ENCODE peak calls at places on chromosomes 1 and 21, in seven cellular contexts. One of them, this sample, is unnamed.

GRCh38 chr1:221887091-221887746 is 145.3 kb upstream of the DUSP10 start:
- DNase-seq in IMR-90: peak
- DNase-seq in A549: peak
- DNase-seq in pancreas: peak
- DNase-seq in lung: peak
- DNase-seq in neural progenitor cell: no peak
- DNase-seq in psoas muscle: peak
- DNase-seq in this sample: peak

GRCh38 chr1:12549460-12550349 is 68.3 kb downstream of the DHRS3 start:
- DNase-seq in IMR-90: peak
- DNase-seq in A549: peak
- DNase-seq in pancreas: no peak
- DNase-seq in lung: no peak
- DNase-seq in neural progenitor cell: peak
- DNase-seq in psoas muscle: peak
- DNase-seq in this sample: peak

GRCh38 chr1:65804584-65804983 is 11.9 kb downstream of the PDE4B start:
- DNase-seq in IMR-90: no peak
- DNase-seq in A549: no peak
- DNase-seq in pancreas: no peak
- DNase-seq in lung: no peak
- DNase-seq in neural progenitor cell: no peak
- DNase-seq in psoas muscle: no peak
- DNase-seq in this sample: no peak

GRCh38 chr1:160354388-160354985 is 11.3 kb downstream of the NCSTN start:
- DNase-seq in IMR-90: peak
- DNase-seq in A549: peak
- DNase-seq in pancreas: no peak
- DNase-seq in lung: no peak
- DNase-seq in neural progenitor cell: peak
- DNase-seq in psoas muscle: no peak
- DNase-seq in this sample: no peak

GRCh38 chr1:219555031-219555667 is 57.8 kb downstream of the ZC3H11B start:
- DNase-seq in IMR-90: peak
- DNase-seq in A549: peak
- DNase-seq in pancreas: no peak
- DNase-seq in lung: no peak
- DNase-seq in neural progenitor cell: peak
- DNase-seq in psoas muscle: no peak
- DNase-seq in this sample: no peak

GRCh38 chr1:18592368-18592767 is 38.3 kb upstream of the PAX7 start:
- DNase-seq in IMR-90: no peak
- DNase-seq in A549: no peak
- DNase-seq in pancreas: no peak
- DNase-seq in lung: no peak
- DNase-seq in neural progenitor cell: no peak
- DNase-seq in psoas muscle: no peak
- DNase-seq in this sample: no peak

GRCh38 chr21:42381347-42381984 is 14.4 kb downstream of the TMPRSS3 start:
- DNase-seq in IMR-90: peak
- DNase-seq in A549: peak
- DNase-seq in pancreas: peak
- DNase-seq in lung: no peak
- DNase-seq in neural progenitor cell: peak
- DNase-seq in psoas muscle: no peak
- DNase-seq in this sample: peak

GRCh38 chr1:47547753-47548152 is 109.9 kb downstream of the FOXD2 start:
- DNase-seq in IMR-90: peak
- DNase-seq in A549: no peak
- DNase-seq in pancreas: no peak
- DNase-seq in lung: no peak
- DNase-seq in neural progenitor cell: peak
- DNase-seq in psoas muscle: no peak
- DNase-seq in this sample: no peak

GRCh38 chr1:42320689-42321088 is 14.3 kb downstream of the FOXJ3 start:
- DNase-seq in IMR-90: no peak
- DNase-seq in A549: no peak
- DNase-seq in pancreas: no peak
- DNase-seq in lung: no peak
- DNase-seq in neural progenitor cell: no peak
- DNase-seq in psoas muscle: no peak
- DNase-seq in this sample: no peak

GRCh38 chr1:206631085-206631509 is 4.2 kb upstream of the DYRK3 start:
- DNase-seq in IMR-90: peak
- DNase-seq in A549: peak
- DNase-seq in pancreas: peak
- DNase-seq in lung: peak
- DNase-seq in neural progenitor cell: peak
- DNase-seq in psoas muscle: peak
- DNase-seq in this sample: peak

GRCh38 chr1:169371400-169371799 is 3.4 kb downstream of the BLZF1 start:
- DNase-seq in IMR-90: no peak
- DNase-seq in A549: no peak
- DNase-seq in pancreas: no peak
- DNase-seq in lung: no peak
- DNase-seq in neural progenitor cell: no peak
- DNase-seq in psoas muscle: no peak
- DNase-seq in this sample: no peak

GRCh38 chr1:58585166-58585565 is 8.1 kb upstream of the TACSTD2 start:
- DNase-seq in IMR-90: no peak
- DNase-seq in A549: no peak
- DNase-seq in pancreas: no peak
- DNase-seq in lung: no peak
- DNase-seq in neural progenitor cell: no peak
- DNase-seq in psoas muscle: no peak
- DNase-seq in this sample: no peak

GRCh38 chr1:65434760-65435159 is 14.3 kb downstream of the LEPR start:
- DNase-seq in IMR-90: no peak
- DNase-seq in A549: no peak
- DNase-seq in pancreas: no peak
- DNase-seq in lung: no peak
- DNase-seq in neural progenitor cell: no peak
- DNase-seq in psoas muscle: no peak
- DNase-seq in this sample: no peak

GRCh38 chr1:100834779-100835645 is 59.6 kb downstream of the EXTL2 start:
- DNase-seq in IMR-90: peak
- DNase-seq in A549: peak
- DNase-seq in pancreas: no peak
- DNase-seq in lung: no peak
- DNase-seq in neural progenitor cell: peak
- DNase-seq in psoas muscle: no peak
- DNase-seq in this sample: no peak

GRCh38 chr1:71462247-71462646 is 381.4 kb upstream of the ZRANB2 start:
- DNase-seq in IMR-90: no peak
- DNase-seq in A549: no peak
- DNase-seq in pancreas: no peak
- DNase-seq in lung: no peak
- DNase-seq in neural progenitor cell: peak
- DNase-seq in psoas muscle: no peak
- DNase-seq in this sample: no peak

GRCh38 chr21:45538381-45539045 is 3.7 kb downstream of the SLC19A1 start:
- DNase-seq in IMR-90: no peak
- DNase-seq in A549: no peak
- DNase-seq in pancreas: no peak
- DNase-seq in lung: no peak
- DNase-seq in neural progenitor cell: no peak
- DNase-seq in psoas muscle: peak
- DNase-seq in this sample: peak

GRCh38 chr1:118821801-118822200 is 166.3 kb downstream of the TBX15 start:
- DNase-seq in IMR-90: no peak
- DNase-seq in A549: no peak
- DNase-seq in pancreas: no peak
- DNase-seq in lung: no peak
- DNase-seq in neural progenitor cell: no peak
- DNase-seq in psoas muscle: no peak
- DNase-seq in this sample: no peak

GRCh38 chr1:3323021-3323790 is 131.3 kb upstream of the ARHGEF16 start:
- DNase-seq in IMR-90: no peak
- DNase-seq in A549: no peak
- DNase-seq in pancreas: peak
- DNase-seq in lung: peak
- DNase-seq in neural progenitor cell: peak
- DNase-seq in psoas muscle: no peak
- DNase-seq in this sample: no peak

GRCh38 chr1:179043907-179044306 is 18.2 kb downstream of the FAM20B start:
- DNase-seq in IMR-90: no peak
- DNase-seq in A549: no peak
- DNase-seq in pancreas: no peak
- DNase-seq in lung: no peak
- DNase-seq in neural progenitor cell: no peak
- DNase-seq in psoas muscle: no peak
- DNase-seq in this sample: no peak
- H3K27ac ChIP-seq in IMR-90: no peak
- H3K27ac ChIP-seq in A549: no peak
- H3K27ac ChIP-seq in pancreas: no peak
- H3K27ac ChIP-seq in lung: no peak
- H3K27ac ChIP-seq in neural progenitor cell: no peak
- H3K27ac ChIP-seq in psoas muscle: no peak
- H3K27ac ChIP-seq in this sample: no peak

GRCh38 chr1:38677311-38677710 is 182.3 kb downstream of the RRAGC start:
- DNase-seq in IMR-90: no peak
- DNase-seq in A549: no peak
- DNase-seq in pancreas: no peak
- DNase-seq in lung: no peak
- DNase-seq in neural progenitor cell: no peak
- DNase-seq in psoas muscle: no peak
- DNase-seq in this sample: no peak
- H3K27ac ChIP-seq in IMR-90: no peak
- H3K27ac ChIP-seq in A549: no peak
- H3K27ac ChIP-seq in pancreas: no peak
- H3K27ac ChIP-seq in lung: no peak
- H3K27ac ChIP-seq in neural progenitor cell: no peak
- H3K27ac ChIP-seq in psoas muscle: no peak
- H3K27ac ChIP-seq in this sample: no peak

DNA sequence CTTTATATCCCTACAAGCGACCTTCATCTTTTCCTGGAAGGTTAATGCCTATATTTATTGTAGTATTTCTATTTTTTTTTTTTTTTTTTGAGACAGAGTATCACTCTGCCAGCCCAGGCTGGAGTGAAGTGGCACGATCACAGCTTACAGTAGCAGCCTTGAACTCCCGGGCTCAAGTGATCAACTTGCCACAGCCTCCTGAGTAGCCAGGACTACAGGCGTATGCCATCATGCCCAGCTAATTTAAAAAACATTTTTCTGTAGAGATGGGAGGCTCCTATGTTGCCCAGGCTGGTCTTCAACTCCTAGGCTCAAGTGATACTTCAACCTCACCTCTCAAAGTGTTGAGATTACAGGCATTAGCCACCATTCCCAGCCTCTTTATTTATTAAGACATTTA is 89.2 kb downstream of the ASH1L start:
- DNase-seq in IMR-90: no peak
- DNase-seq in A549: no peak
- DNase-seq in pancreas: no peak
- DNase-seq in lung: no peak
- DNase-seq in neural progenitor cell: no peak
- DNase-seq in psoas muscle: no peak
- DNase-seq in this sample: no peak
- H3K27ac ChIP-seq in IMR-90: no peak
- H3K27ac ChIP-seq in A549: no peak
- H3K27ac ChIP-seq in pancreas: no peak
- H3K27ac ChIP-seq in lung: no peak
- H3K27ac ChIP-seq in neural progenitor cell: no peak
- H3K27ac ChIP-seq in psoas muscle: no peak
- H3K27ac ChIP-seq in this sample: no peak

GRCh38 chr1:109885589-109885988 is 25.1 kb upstream of the CSF1 start:
- DNase-seq in IMR-90: no peak
- DNase-seq in A549: no peak
- DNase-seq in pancreas: no peak
- DNase-seq in lung: no peak
- DNase-seq in neural progenitor cell: no peak
- DNase-seq in psoas muscle: no peak
- DNase-seq in this sample: no peak
- H3K27ac ChIP-seq in IMR-90: no peak
- H3K27ac ChIP-seq in A549: peak
- H3K27ac ChIP-seq in pancreas: no peak
- H3K27ac ChIP-seq in lung: no peak
- H3K27ac ChIP-seq in neural progenitor cell: no peak
- H3K27ac ChIP-seq in psoas muscle: no peak
- H3K27ac ChIP-seq in this sample: no peak

DNA sequence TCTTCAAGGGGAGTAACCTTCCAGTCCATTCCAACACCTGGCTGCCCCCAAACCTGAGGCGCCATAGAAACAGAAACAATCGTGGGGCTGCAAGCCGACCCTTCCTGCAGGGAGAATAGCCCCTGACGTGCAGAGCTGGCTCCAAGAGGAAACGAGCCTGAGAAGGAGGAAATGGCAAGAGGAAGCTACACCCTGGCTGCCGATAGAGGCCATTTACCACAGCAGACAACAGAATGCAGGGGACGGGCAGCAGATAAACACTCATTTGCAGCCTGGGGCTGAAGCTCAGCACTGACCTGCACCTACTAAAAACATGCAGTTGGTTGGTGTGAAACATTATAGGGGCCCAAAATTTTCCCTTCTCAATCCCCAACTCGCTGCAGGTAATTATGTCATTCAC is 8.7 kb upstream of the TDRD10 start:
- DNase-seq in IMR-90: no peak
- DNase-seq in A549: no peak
- DNase-seq in pancreas: no peak
- DNase-seq in lung: peak
- DNase-seq in neural progenitor cell: peak
- DNase-seq in psoas muscle: peak
- DNase-seq in this sample: peak
- H3K27ac ChIP-seq in IMR-90: no peak
- H3K27ac ChIP-seq in A549: no peak
- H3K27ac ChIP-seq in pancreas: no peak
- H3K27ac ChIP-seq in lung: peak
- H3K27ac ChIP-seq in neural progenitor cell: no peak
- H3K27ac ChIP-seq in psoas muscle: peak
- H3K27ac ChIP-seq in this sample: peak

DNA sequence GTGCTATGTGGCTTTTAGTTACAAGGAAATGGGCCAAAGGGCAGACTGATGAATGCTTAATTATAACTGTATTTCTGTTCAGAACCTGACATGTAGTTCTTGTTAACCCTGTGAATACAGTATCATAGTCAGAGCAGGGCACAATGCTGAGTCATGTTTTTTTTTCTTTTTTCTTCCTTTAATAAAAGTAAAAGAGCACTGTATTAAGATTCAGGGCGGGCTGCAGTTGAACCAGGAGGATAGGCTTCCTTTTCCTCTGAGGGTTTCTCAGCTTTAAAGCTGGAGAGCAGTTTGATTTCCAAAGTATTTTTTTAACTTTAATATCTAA is 8.7 kb downstream of the CLDN8 start:
- DNase-seq in IMR-90: no peak
- DNase-seq in A549: no peak
- DNase-seq in pancreas: no peak
- DNase-seq in lung: no peak
- DNase-seq in neural progenitor cell: no peak
- DNase-seq in psoas muscle: no peak
- DNase-seq in this sample: no peak
- H3K27ac ChIP-seq in IMR-90: no peak
- H3K27ac ChIP-seq in A549: peak
- H3K27ac ChIP-seq in pancreas: no peak
- H3K27ac ChIP-seq in lung: no peak
- H3K27ac ChIP-seq in neural progenitor cell: no peak
- H3K27ac ChIP-seq in psoas muscle: no peak
- H3K27ac ChIP-seq in this sample: no peak